ENCODE peak calls at places on chromosomes 4 and X, in six cellular contexts. E is GM13977, U is WTC11, G is fibroblast of lung, M is HFFc6, C is AG10803. Z is an unnamed sample.

GRCh38 chr4:2761035-2761923 is 5.1 kb upstream of the TNIP2 start:
- DNase-seq in E (no peak), U (no peak), G (peak; percentile 13), M (no peak), C (no peak), Z (peak; percentile 11)

GRCh38 chr4:55554453-55555030 is 7.8 kb upstream of the CLOCK start:
- DNase-seq in E (peak; percentile 25), U (no peak), G (peak; percentile 46), M (peak; percentile 57), C (peak; percentile 69), Z (no peak)

GRCh38 chr4:151994429-151994828 is 233.6 kb upstream of the GATB start:
- DNase-seq in E (no peak), U (no peak), G (no peak), M (no peak), C (no peak), Z (no peak)

GRCh38 chr4:19047481-19047880 is 1025.9 kb upstream of the LCORL start:
- DNase-seq in E (no peak), U (no peak), G (no peak), M (peak; percentile 1), C (no peak), Z (no peak)

GRCh38 chrX:136198010-136198409 is 50.7 kb downstream of the FHL1 start:
- DNase-seq in E (no peak), U (no peak), G (peak; percentile 35), M (no peak), C (no peak), Z (no peak)

GRCh38 chr4:10048931-10049655 is 27.8 kb upstream of the SLC2A9 start:
- DNase-seq in E (no peak), U (no peak), G (no peak), M (no peak), C (no peak), Z (no peak)

GRCh38 chr4:74439952-74440351 is 5.0 kb upstream of the AREG start:
- DNase-seq in E (no peak), U (no peak), G (no peak), M (no peak), C (no peak), Z (no peak)

GRCh38 chr4:17773125-17773698 is 8.2 kb downstream of the FAM184B start:
- DNase-seq in E (no peak), U (no peak), G (no peak), M (no peak), C (no peak), Z (no peak)

GRCh38 chr4:149706942-149707341 is 108.7 kb downstream of the IQCM start:
- DNase-seq in E (no peak), U (no peak), G (peak; percentile 82), M (peak; percentile 25), C (peak; percentile 51), Z (no peak)

GRCh38 chr4:185933078-185933581 is 121.1 kb upstream of the SORBS2 start:
- DNase-seq in E (no peak), U (no peak), G (peak; percentile 87), M (peak; percentile 71), C (peak; percentile 68), Z (no peak)

GRCh38 chr4:39908284-39908683 is 69.4 kb downstream of the PDS5A start:
- DNase-seq in E (no peak), U (no peak), G (peak; percentile 33), M (no peak), C (no peak), Z (no peak)

GRCh38 chr4:80307774-80308465 is 27.6 kb upstream of the CFAP299 start:
- DNase-seq in E (no peak), U (no peak), G (peak; percentile 87), M (peak; percentile 63), C (peak; percentile 47), Z (no peak)

GRCh38 chr4:59195867-59196266 is 2004.3 kb upstream of the ADGRL3 start:
- DNase-seq in E (no peak), U (no peak), G (no peak), M (no peak), C (no peak), Z (no peak)

GRCh38 chrX:109927663-109928273 is 75.1 kb upstream of the TMEM164 start:
- DNase-seq in E (no peak), U (no peak), G (no peak), M (no peak), C (no peak), Z (no peak)

GRCh38 chrX:63652086-63652775 is 132.8 kb downstream of the ARHGEF9 start:
- DNase-seq in E (no peak), U (no peak), G (no peak), M (peak; percentile 38), C (peak; percentile 69), Z (no peak)

GRCh38 chrX:38236901-38237615 is 16.4 kb upstream of the SRPX start:
- DNase-seq in E (no peak), U (no peak), G (no peak), M (peak; percentile 12), C (peak; percentile 88), Z (no peak)

GRCh38 chr4:184479516-184479950 is 5.2 kb upstream of the IRF2 start:
- DNase-seq in E (no peak), U (no peak), G (no peak), M (no peak), C (no peak), Z (no peak)

GRCh38 chr4:184476660-184477059 is 2.3 kb upstream of the IRF2 start:
- DNase-seq in E (no peak), U (no peak), G (no peak), M (no peak), C (no peak), Z (no peak)

GRCh38 chr4:184485279-184485678 is 10.9 kb upstream of the IRF2 start:
- DNase-seq in E (no peak), U (no peak), G (no peak), M (no peak), C (no peak), Z (no peak)

GRCh38 chr4:184477201-184477999 is 3.0 kb upstream of the IRF2 start:
- DNase-seq in E (no peak), U (no peak), G (no peak), M (no peak), C (peak; percentile 9), Z (no peak)

GRCh38 chr4:184481544-184481943 is 7.2 kb upstream of the IRF2 start:
- DNase-seq in E (no peak), U (no peak), G (no peak), M (no peak), C (no peak), Z (no peak)
- TF ChIP-seq CTCF in E (no peak), U (no peak), G (no peak), M (no peak), C (no peak), Z (no peak)

DNA sequence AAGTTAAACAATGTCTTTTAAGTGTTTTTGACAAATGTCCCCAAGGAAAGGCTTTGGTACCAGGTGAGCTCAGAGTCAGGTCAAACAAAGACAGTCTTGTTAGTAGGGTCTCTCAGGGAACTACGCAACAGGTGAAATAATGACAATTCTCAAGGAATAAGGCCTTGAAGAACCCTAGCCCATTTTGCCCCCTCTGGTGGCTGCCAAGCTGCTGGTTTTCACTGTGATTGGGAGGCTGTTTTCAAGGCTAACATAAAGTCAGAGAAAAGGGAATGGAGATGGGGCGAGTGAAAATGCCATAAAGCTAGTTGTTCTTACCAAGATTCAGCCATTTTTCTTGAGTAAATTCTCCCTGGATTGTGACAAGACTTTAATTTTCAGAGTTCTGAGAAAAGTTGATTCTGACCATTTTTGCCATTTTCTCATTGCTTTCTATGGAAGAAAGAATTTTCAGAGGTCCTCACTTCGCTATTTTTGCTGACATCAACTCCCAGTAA is 58.7 kb downstream of the RWDD4 start:
- DNase-seq in E (no peak), U (peak; percentile 36), G (no peak), M (no peak), C (no peak), Z (no peak)
- TF ChIP-seq CTCF in E (peak; percentile 8), U (no peak), G (peak; percentile 32), M (peak; percentile 74), C (peak; percentile 49), Z (no peak)

DNA sequence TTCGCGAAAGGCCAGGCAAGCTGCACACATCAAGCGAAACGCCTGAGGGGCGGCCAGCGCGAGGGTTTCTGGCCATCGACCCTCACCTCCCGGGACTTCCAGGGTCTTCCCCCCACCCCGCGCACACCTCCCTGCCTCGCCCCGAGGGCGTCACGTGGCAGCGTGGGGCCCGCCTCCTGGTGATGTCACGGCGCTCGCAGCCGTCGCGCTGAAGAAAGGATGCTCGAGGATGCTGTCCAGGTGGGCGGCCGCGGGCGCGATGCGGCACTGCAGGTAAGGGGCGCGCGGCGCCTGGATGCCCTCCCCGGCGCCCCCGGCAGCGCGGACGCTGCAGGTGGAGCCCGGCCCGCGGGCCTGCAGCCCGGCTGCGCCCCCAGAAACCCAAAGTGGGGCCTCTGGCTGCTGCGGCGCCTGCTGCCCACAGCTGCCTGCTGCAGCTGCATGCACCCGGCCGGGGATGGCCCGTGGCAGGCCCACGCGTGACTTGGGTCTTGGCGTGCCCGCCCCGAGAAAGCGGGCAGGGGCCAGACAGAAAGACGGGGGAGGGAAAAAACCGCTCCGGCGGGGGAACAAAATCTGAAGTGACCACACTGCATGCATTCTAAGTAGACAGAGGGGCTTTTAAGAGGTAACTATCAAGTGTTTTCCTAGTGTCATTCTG is 1.6 kb downstream of the CLCN4 start:
- DNase-seq in E (no peak), U (peak; percentile 54), G (no peak), M (no peak), C (no peak), Z (peak; percentile 53)
- TF ChIP-seq CTCF in E (no peak), U (no peak), G (no peak), M (no peak), C (no peak), Z (no peak)

GRCh38 chr4:94743838-94744237 is 13.9 kb upstream of the BMPR1B start:
- DNase-seq in E (no peak), U (no peak), G (no peak), M (no peak), C (no peak), Z (no peak)

GRCh38 chr4:94741304-94741703 is 16.5 kb upstream of the BMPR1B start:
- DNase-seq in E (no peak), U (no peak), G (peak; percentile 16), M (no peak), C (no peak), Z (no peak)

GRCh38 chr4:94744830-94745229 is 12.9 kb upstream of the BMPR1B start:
- DNase-seq in E (no peak), U (no peak), G (no peak), M (no peak), C (no peak), Z (no peak)

GRCh38 chr4:94746746-94747145 is 11.0 kb upstream of the BMPR1B start:
- DNase-seq in E (no peak), U (no peak), G (no peak), M (no peak), C (no peak), Z (no peak)
- TF ChIP-seq CTCF in E (no peak), U (no peak), G (no peak), M (no peak), C (peak; percentile 23), Z (no peak)

DNA sequence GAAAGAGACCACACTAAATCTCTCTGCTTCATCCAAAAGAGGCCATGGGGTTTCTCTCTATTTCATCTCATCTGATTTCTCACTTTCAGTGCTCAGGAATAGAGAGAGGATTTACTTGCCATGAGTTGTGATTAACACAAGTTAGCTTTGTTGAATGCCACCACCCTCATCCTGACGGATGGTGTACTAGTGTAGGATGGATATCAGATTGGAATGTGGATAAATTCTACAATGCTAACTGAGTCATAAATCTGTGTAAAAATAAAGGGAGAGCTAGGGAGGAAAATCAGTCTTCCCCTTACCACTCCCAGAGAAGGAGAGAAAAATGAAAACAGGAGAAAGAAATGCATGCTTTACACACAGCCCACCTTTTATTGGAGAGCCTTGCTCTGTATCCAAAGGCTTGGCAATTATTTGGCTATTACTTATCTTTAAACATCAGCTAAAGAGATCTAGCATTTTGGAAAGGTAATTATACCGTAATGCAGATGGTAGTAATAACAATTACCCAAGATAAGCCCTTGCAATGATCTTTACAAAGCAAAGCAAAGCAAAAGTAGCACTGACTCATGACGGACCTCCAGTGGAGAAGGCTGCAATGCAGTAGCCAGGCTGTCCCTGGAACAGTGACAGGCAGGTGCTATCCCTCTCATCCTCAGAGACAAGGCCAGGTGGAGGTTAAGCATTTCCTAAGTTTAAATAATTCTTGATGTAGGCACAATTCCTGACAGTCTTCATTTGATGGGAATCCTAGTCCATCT is 306.3 kb upstream of the PPARGC1A start:
- DNase-seq in E (no peak), U (no peak), G (peak; percentile 53), M (no peak), C (no peak), Z (no peak)
- TF ChIP-seq CTCF in E (no peak), U (no peak), G (no peak), M (no peak), C (no peak), Z (no peak)